ENCODE peak calls at places on chromosomes 2 and 18, in six cellular contexts. One of them, this sample, is unnamed.

GRCh38 chr2:215436705-215437570 is 1.1 kb upstream of the FN1 start:
- DNase-seq in IMR-90: no peak
- DNase-seq in H9: peak; percentile 48
- DNase-seq in neuronal stem cell: no peak
- DNase-seq in mesendoderm: peak; percentile 36
- DNase-seq in H1: no peak
- DNase-seq in this sample: peak; percentile 43

GRCh38 chr18:9066817-9067306 is 35.6 kb upstream of the NDUFV2 start:
- DNase-seq in neuronal stem cell: no peak
- DNase-seq in mesendoderm: no peak
- DNase-seq in H1: no peak
- DNase-seq in H9: no peak
- DNase-seq in IMR-90: no peak
- DNase-seq in this sample: no peak

GRCh38 chr2:69383178-69383812 is 3.7 kb downstream of the GFPT1 start:
- DNase-seq in IMR-90: no peak
- DNase-seq in H9: no peak
- DNase-seq in mesendoderm: no peak
- DNase-seq in neuronal stem cell: no peak
- DNase-seq in H1: no peak
- DNase-seq in this sample: no peak

GRCh38 chr2:119181391-119181790 is 22.8 kb upstream of the C1QL2 start:
- DNase-seq in mesendoderm: no peak
- DNase-seq in IMR-90: no peak
- DNase-seq in H9: no peak
- DNase-seq in H1: no peak
- DNase-seq in neuronal stem cell: no peak
- DNase-seq in this sample: no peak

GRCh38 chr2:223993634-223994232 is 36.5 kb downstream of the MRPL44 start:
- DNase-seq in mesendoderm: peak; percentile 82
- DNase-seq in neuronal stem cell: peak; percentile 72
- DNase-seq in IMR-90: peak; percentile 82
- DNase-seq in H1: no peak
- DNase-seq in H9: no peak
- DNase-seq in this sample: peak; percentile 88

GRCh38 chr18:57931038-57931437 is 113.0 kb upstream of the NEDD4L start:
- DNase-seq in H1: no peak
- DNase-seq in neuronal stem cell: no peak
- DNase-seq in mesendoderm: no peak
- DNase-seq in H9: no peak
- DNase-seq in IMR-90: no peak
- DNase-seq in this sample: no peak

GRCh38 chr2:158806941-158807340 is 11.8 kb downstream of the DAPL1 start:
- DNase-seq in H9: no peak
- DNase-seq in H1: no peak
- DNase-seq in IMR-90: no peak
- DNase-seq in mesendoderm: no peak
- DNase-seq in neuronal stem cell: no peak
- DNase-seq in this sample: no peak

GRCh38 chr2:239830066-239830717 is 194.9 kb downstream of the NDUFA10 start:
- DNase-seq in mesendoderm: no peak
- DNase-seq in IMR-90: no peak
- DNase-seq in H1: no peak
- DNase-seq in H9: peak; percentile 20
- DNase-seq in neuronal stem cell: no peak
- DNase-seq in this sample: no peak

GRCh38 chr2:119260636-119261497 is 37.2 kb downstream of the STEAP3 start:
- DNase-seq in H9: no peak
- DNase-seq in neuronal stem cell: no peak
- DNase-seq in mesendoderm: no peak
- DNase-seq in H1: no peak
- DNase-seq in IMR-90: peak; percentile 12
- DNase-seq in this sample: no peak

GRCh38 chr18:59881728-59882685 is 17.8 kb upstream of the PMAIP1 start:
- DNase-seq in H1: no peak
- DNase-seq in neuronal stem cell: no peak
- DNase-seq in IMR-90: peak; percentile 67
- DNase-seq in mesendoderm: peak; percentile 51
- DNase-seq in H9: no peak
- DNase-seq in this sample: peak; percentile 96

GRCh38 chr2:234305846-234306245 is 191.0 kb downstream of the ARL4C start:
- DNase-seq in mesendoderm: peak; percentile 73
- DNase-seq in IMR-90: peak; percentile 41
- DNase-seq in H9: no peak
- DNase-seq in H1: no peak
- DNase-seq in neuronal stem cell: no peak
- DNase-seq in this sample: peak; percentile 22

GRCh38 chr2:86790828-86791561 is at the start of gene CD8A:
- DNase-seq in H9: peak; percentile 58
- DNase-seq in neuronal stem cell: no peak
- DNase-seq in mesendoderm: peak; percentile 67
- DNase-seq in IMR-90: peak; percentile 11
- DNase-seq in H1: no peak
- DNase-seq in this sample: peak; percentile 28

GRCh38 chr2:205407984-205408383 is 274.3 kb upstream of the NRP2 start:
- DNase-seq in H9: no peak
- DNase-seq in mesendoderm: no peak
- DNase-seq in H1: no peak
- DNase-seq in IMR-90: peak; percentile 87
- DNase-seq in neuronal stem cell: no peak
- DNase-seq in this sample: no peak

GRCh38 chr2:163735692-163736432 is at the start of gene FIGN:
- DNase-seq in IMR-90: peak; percentile 82
- DNase-seq in mesendoderm: peak; percentile 93
- DNase-seq in neuronal stem cell: peak; percentile 88
- DNase-seq in H9: peak; percentile 82
- DNase-seq in H1: peak; percentile 70
- DNase-seq in this sample: peak; percentile 90

GRCh38 chr18:57833441-57834101 is 30.5 kb upstream of the ATP8B1 start:
- DNase-seq in neuronal stem cell: no peak
- DNase-seq in H1: no peak
- DNase-seq in H9: no peak
- DNase-seq in IMR-90: peak; percentile 57
- DNase-seq in mesendoderm: peak; percentile 64
- DNase-seq in this sample: peak; percentile 28

GRCh38 chr2:52036853-52037252 is 1004.9 kb upstream of the NRXN1 start:
- DNase-seq in neuronal stem cell: no peak
- DNase-seq in mesendoderm: no peak
- DNase-seq in H1: no peak
- DNase-seq in IMR-90: no peak
- DNase-seq in H9: no peak
- DNase-seq in this sample: no peak

GRCh38 chr18:23307567-23308295 is 145.4 kb upstream of the RIOK3 start:
- DNase-seq in H9: no peak
- DNase-seq in neuronal stem cell: no peak
- DNase-seq in H1: no peak
- DNase-seq in IMR-90: peak; percentile 58
- DNase-seq in mesendoderm: no peak
- DNase-seq in this sample: peak; percentile 89

GRCh38 chr18:32431753-32432152 is 38.9 kb downstream of the GAREM1 start:
- DNase-seq in H1: no peak
- DNase-seq in neuronal stem cell: no peak
- DNase-seq in IMR-90: no peak
- DNase-seq in H9: no peak
- DNase-seq in mesendoderm: no peak
- DNase-seq in this sample: no peak

GRCh38 chr2:146324954-146325353 is 1519.9 kb upstream of the ACVR2A start:
- DNase-seq in H9: no peak
- DNase-seq in IMR-90: peak; percentile 67
- DNase-seq in mesendoderm: no peak
- DNase-seq in neuronal stem cell: no peak
- DNase-seq in H1: no peak
- DNase-seq in this sample: peak; percentile 12

GRCh38 chr2:178891959-178892485 is 84.8 kb upstream of the TTN start:
- DNase-seq in neuronal stem cell: no peak
- DNase-seq in H1: no peak
- DNase-seq in IMR-90: no peak
- DNase-seq in mesendoderm: no peak
- DNase-seq in H9: no peak
- DNase-seq in this sample: no peak

GRCh38 chr2:17043173-17043572 is 377.5 kb upstream of the CYRIA start:
- DNase-seq in IMR-90: peak; percentile 43
- DNase-seq in H1: no peak
- DNase-seq in H9: no peak
- DNase-seq in mesendoderm: no peak
- DNase-seq in neuronal stem cell: no peak
- DNase-seq in this sample: peak; percentile 1

GRCh38 chr2:15912203-15912602 is 28.1 kb upstream of the MYCN start:
- DNase-seq in H9: no peak
- DNase-seq in H1: no peak
- DNase-seq in mesendoderm: no peak
- DNase-seq in IMR-90: peak; percentile 1
- DNase-seq in neuronal stem cell: no peak
- DNase-seq in this sample: peak; percentile 90

GRCh38 chr2:231123362-231123898 is 1.4 kb downstream of the HTR2B start:
- DNase-seq in neuronal stem cell: no peak
- DNase-seq in H1: no peak
- DNase-seq in H9: no peak
- DNase-seq in mesendoderm: peak; percentile 66
- DNase-seq in IMR-90: peak; percentile 28
- DNase-seq in this sample: peak; percentile 67

GRCh38 chr2:225697936-225698335 is 298.4 kb downstream of the NYAP2 start:
- DNase-seq in neuronal stem cell: no peak
- DNase-seq in H9: no peak
- DNase-seq in IMR-90: no peak
- DNase-seq in H1: no peak
- DNase-seq in mesendoderm: no peak
- DNase-seq in this sample: no peak
- H3K18ac ChIP-seq in neuronal stem cell: no peak overlapping the region
- H3K18ac ChIP-seq in H9: no peak overlapping the region
- H3K18ac ChIP-seq in IMR-90: no peak overlapping the region
- H3K18ac ChIP-seq in H1: no peak overlapping the region
- H3K18ac ChIP-seq in mesendoderm: no peak overlapping the region
- H3K18ac ChIP-seq in this sample: no peak overlapping the region

DNA sequence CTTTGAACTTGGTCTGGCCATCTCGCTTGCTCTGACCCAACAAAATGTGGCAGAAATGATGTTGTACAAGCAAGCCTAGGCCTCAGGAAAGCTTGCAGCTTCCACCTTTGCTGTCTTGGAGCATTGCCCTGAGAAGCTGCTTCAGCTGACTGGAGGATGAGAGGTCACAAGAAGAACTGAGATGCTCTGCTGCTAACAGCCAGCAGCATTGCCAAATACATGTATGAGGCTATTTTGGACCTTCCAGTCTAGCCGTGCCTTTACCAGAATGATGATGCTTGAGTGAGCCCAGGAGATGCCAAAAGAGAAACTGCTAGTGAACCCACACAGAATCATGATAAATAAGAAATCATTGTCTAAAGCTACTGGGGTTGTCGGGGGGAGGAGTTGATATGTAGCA is 13.2 kb upstream of the ITGAV start:
- DNase-seq in IMR-90: peak; percentile 65
- DNase-seq in H9: no peak
- DNase-seq in H1: no peak
- DNase-seq in neuronal stem cell: no peak
- DNase-seq in mesendoderm: no peak
- DNase-seq in this sample: peak; percentile 79
- H3K18ac ChIP-seq in IMR-90: no peak overlapping the region
- H3K18ac ChIP-seq in H9: no peak overlapping the region
- H3K18ac ChIP-seq in H1: no peak overlapping the region
- H3K18ac ChIP-seq in neuronal stem cell: no peak overlapping the region
- H3K18ac ChIP-seq in mesendoderm: no peak overlapping the region
- H3K18ac ChIP-seq in this sample: no peak overlapping the region

DNA sequence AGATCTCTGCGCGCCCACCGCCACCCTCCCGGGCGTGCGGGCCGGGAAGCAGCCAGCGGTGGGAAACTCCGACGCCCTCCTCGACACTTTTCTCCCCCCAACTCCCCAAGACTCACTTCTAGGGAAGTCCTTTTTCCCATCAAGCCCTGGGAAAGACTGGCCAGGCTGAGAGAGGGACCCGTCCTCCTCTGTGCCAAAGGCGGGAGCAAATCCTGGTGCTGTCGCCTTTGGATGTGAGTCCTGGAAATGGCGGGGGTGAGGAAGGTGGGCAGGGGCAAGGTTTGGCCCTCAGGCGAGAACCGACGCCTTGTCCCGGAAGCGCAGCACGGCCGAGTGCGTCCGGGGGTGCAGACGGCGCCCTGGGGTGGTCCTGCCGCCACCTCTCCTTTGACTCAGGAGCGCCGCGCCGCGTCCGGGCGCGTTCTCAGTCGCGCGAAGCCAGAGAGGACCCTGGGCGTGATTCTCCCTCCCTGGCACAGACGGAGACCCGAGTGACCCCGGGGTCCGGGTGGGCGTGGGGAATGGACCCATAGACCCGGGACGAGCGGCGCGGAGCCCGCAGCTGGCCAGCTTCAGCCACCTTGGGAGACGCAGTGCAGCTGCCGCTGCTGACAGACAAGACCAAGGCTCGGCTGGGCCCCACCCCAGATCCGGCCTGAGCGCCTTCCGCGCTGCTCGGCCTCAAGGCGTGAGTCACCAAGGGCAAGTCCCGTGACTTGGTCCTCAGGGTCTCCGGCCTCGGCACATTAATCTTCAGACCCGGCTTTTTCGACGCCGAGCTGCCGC is 3.5 kb upstream of the LBX2 start:
- DNase-seq in IMR-90: peak; percentile 84
- DNase-seq in H1: no peak
- DNase-seq in mesendoderm: peak; percentile 78
- DNase-seq in neuronal stem cell: no peak
- DNase-seq in H9: peak; percentile 82
- DNase-seq in this sample: peak; percentile 88
- H3K18ac ChIP-seq in IMR-90: peak overlapping the region; percentile 41
- H3K18ac ChIP-seq in H1: peak overlapping the region; percentile 25
- H3K18ac ChIP-seq in mesendoderm: peak overlapping the region; percentile 22
- H3K18ac ChIP-seq in neuronal stem cell: peak overlapping the region; percentile 74
- H3K18ac ChIP-seq in H9: no peak overlapping the region
- H3K18ac ChIP-seq in this sample: peak overlapping the region; percentile 89

GRCh38 chr2:55111570-55112228 is 61.4 kb upstream of the RTN4 start:
- DNase-seq in H1: peak; percentile 33
- DNase-seq in mesendoderm: peak; percentile 89
- DNase-seq in H9: peak; percentile 70
- DNase-seq in neuronal stem cell: no peak
- DNase-seq in IMR-90: peak; percentile 96
- DNase-seq in this sample: peak; percentile 98
- H3K18ac ChIP-seq in H1: peak overlapping the region; percentile 84
- H3K18ac ChIP-seq in mesendoderm: peak overlapping the region; percentile 52
- H3K18ac ChIP-seq in H9: no peak overlapping the region
- H3K18ac ChIP-seq in neuronal stem cell: no peak overlapping the region
- H3K18ac ChIP-seq in IMR-90: peak overlapping the region; percentile 94
- H3K18ac ChIP-seq in this sample: peak overlapping the region; percentile 92

GRCh38 chr2:20634430-20635095 is 16.3 kb downstream of the HS1BP3 start:
- DNase-seq in H9: no peak
- DNase-seq in H1: no peak
- DNase-seq in neuronal stem cell: no peak
- DNase-seq in IMR-90: peak; percentile 72
- DNase-seq in mesendoderm: no peak
- DNase-seq in this sample: peak; percentile 43
- H3K18ac ChIP-seq in H9: no peak overlapping the region
- H3K18ac ChIP-seq in H1: no peak overlapping the region
- H3K18ac ChIP-seq in neuronal stem cell: peak overlapping the region; percentile 5
- H3K18ac ChIP-seq in IMR-90: no peak overlapping the region
- H3K18ac ChIP-seq in mesendoderm: no peak overlapping the region
- H3K18ac ChIP-seq in this sample: peak overlapping the region; percentile 5